ENCODE peak calls at places on chromosomes 4 and X, in six cellular contexts. One of them, this sample, is unnamed.

GRCh38 chrX:47644557-47645091 is 5.7 kb downstream of the ELK1 start:
- DNase-seq in iPS-NIHi11: no peak
- DNase-seq in NCI-H748 treated with DMSO at 0.1 percent for 48 hours: no peak
- DNase-seq in stimulated activated naive B cell treated with anti-CD40 and anti-IgM and Interleukin-4, amounts not matched to agents 10 μg/mL and 1 μg/mL and 100 μg/mL, for 72 hours: no peak
- DNase-seq in stimulated activated effector memory CD8-positive, alpha-beta T cell treated with anti-CD3 and anti-CD28 coated beads, Interleukin-12 subunit alpha, Interleukin-12 subunit beta, amount 100 ng/mL, for 72 hours: no peak
- DNase-seq in activated gamma-delta T cell: no peak
- DNase-seq in this sample: no peak

GRCh38 chr4:31053451-31053850 is 333.3 kb downstream of the PCDH7 start:
- DNase-seq in iPS-NIHi11: no peak
- DNase-seq in stimulated activated effector memory CD8-positive, alpha-beta T cell treated with anti-CD3 and anti-CD28 coated beads, Interleukin-12 subunit alpha, Interleukin-12 subunit beta, amount 100 ng/mL, for 72 hours: no peak
- DNase-seq in activated gamma-delta T cell: no peak
- DNase-seq in NCI-H748 treated with DMSO at 0.1 percent for 48 hours: no peak
- DNase-seq in stimulated activated naive B cell treated with anti-CD40 and anti-IgM and Interleukin-4, amounts not matched to agents 10 μg/mL and 1 μg/mL and 100 μg/mL, for 72 hours: no peak
- DNase-seq in this sample: no peak

GRCh38 chr4:10625130-10625529 is 59.4 kb downstream of the CLNK start:
- DNase-seq in stimulated activated effector memory CD8-positive, alpha-beta T cell treated with anti-CD3 and anti-CD28 coated beads, Interleukin-12 subunit alpha, Interleukin-12 subunit beta, amount 100 ng/mL, for 72 hours: no peak
- DNase-seq in stimulated activated naive B cell treated with anti-CD40 and anti-IgM and Interleukin-4, amounts not matched to agents 10 μg/mL and 1 μg/mL and 100 μg/mL, for 72 hours: no peak
- DNase-seq in NCI-H748 treated with DMSO at 0.1 percent for 48 hours: peak; percentile 91
- DNase-seq in iPS-NIHi11: no peak
- DNase-seq in activated gamma-delta T cell: no peak
- DNase-seq in this sample: no peak

GRCh38 chrX:118062817-118063615 is 53.6 kb downstream of the KLHL13 start:
- DNase-seq in stimulated activated effector memory CD8-positive, alpha-beta T cell treated with anti-CD3 and anti-CD28 coated beads, Interleukin-12 subunit alpha, Interleukin-12 subunit beta, amount 100 ng/mL, for 72 hours: no peak
- DNase-seq in NCI-H748 treated with DMSO at 0.1 percent for 48 hours: no peak
- DNase-seq in iPS-NIHi11: no peak
- DNase-seq in stimulated activated naive B cell treated with anti-CD40 and anti-IgM and Interleukin-4, amounts not matched to agents 10 μg/mL and 1 μg/mL and 100 μg/mL, for 72 hours: no peak
- DNase-seq in activated gamma-delta T cell: no peak
- DNase-seq in this sample: no peak

GRCh38 chrX:41781500-41781899 is 57.5 kb downstream of the GPR82 start:
- DNase-seq in iPS-NIHi11: peak; percentile 38
- DNase-seq in stimulated activated effector memory CD8-positive, alpha-beta T cell treated with anti-CD3 and anti-CD28 coated beads, Interleukin-12 subunit alpha, Interleukin-12 subunit beta, amount 100 ng/mL, for 72 hours: no peak
- DNase-seq in activated gamma-delta T cell: no peak
- DNase-seq in NCI-H748 treated with DMSO at 0.1 percent for 48 hours: peak; percentile 20
- DNase-seq in stimulated activated naive B cell treated with anti-CD40 and anti-IgM and Interleukin-4, amounts not matched to agents 10 μg/mL and 1 μg/mL and 100 μg/mL, for 72 hours: no peak
- DNase-seq in this sample: no peak

GRCh38 chr4:121144021-121144420 is 20.1 kb downstream of the TNIP3 start:
- DNase-seq in stimulated activated effector memory CD8-positive, alpha-beta T cell treated with anti-CD3 and anti-CD28 coated beads, Interleukin-12 subunit alpha, Interleukin-12 subunit beta, amount 100 ng/mL, for 72 hours: no peak
- DNase-seq in NCI-H748 treated with DMSO at 0.1 percent for 48 hours: no peak
- DNase-seq in iPS-NIHi11: no peak
- DNase-seq in activated gamma-delta T cell: no peak
- DNase-seq in stimulated activated naive B cell treated with anti-CD40 and anti-IgM and Interleukin-4, amounts not matched to agents 10 μg/mL and 1 μg/mL and 100 μg/mL, for 72 hours: no peak
- DNase-seq in this sample: no peak

GRCh38 chrX:120459313-120459712 is 9.8 kb downstream of the LAMP2 start:
- DNase-seq in iPS-NIHi11: no peak
- DNase-seq in stimulated activated effector memory CD8-positive, alpha-beta T cell treated with anti-CD3 and anti-CD28 coated beads, Interleukin-12 subunit alpha, Interleukin-12 subunit beta, amount 100 ng/mL, for 72 hours: no peak
- DNase-seq in activated gamma-delta T cell: no peak
- DNase-seq in stimulated activated naive B cell treated with anti-CD40 and anti-IgM and Interleukin-4, amounts not matched to agents 10 μg/mL and 1 μg/mL and 100 μg/mL, for 72 hours: no peak
- DNase-seq in NCI-H748 treated with DMSO at 0.1 percent for 48 hours: no peak
- DNase-seq in this sample: no peak

GRCh38 chr4:100288167-100288566 is 97.9 kb upstream of the DDIT4L start:
- DNase-seq in activated gamma-delta T cell: no peak
- DNase-seq in NCI-H748 treated with DMSO at 0.1 percent for 48 hours: no peak
- DNase-seq in stimulated activated naive B cell treated with anti-CD40 and anti-IgM and Interleukin-4, amounts not matched to agents 10 μg/mL and 1 μg/mL and 100 μg/mL, for 72 hours: no peak
- DNase-seq in stimulated activated effector memory CD8-positive, alpha-beta T cell treated with anti-CD3 and anti-CD28 coated beads, Interleukin-12 subunit alpha, Interleukin-12 subunit beta, amount 100 ng/mL, for 72 hours: no peak
- DNase-seq in iPS-NIHi11: no peak
- DNase-seq in this sample: no peak

GRCh38 chr4:53855886-53856260 is 208.5 kb downstream of the CHIC2 start:
- DNase-seq in activated gamma-delta T cell: no peak
- DNase-seq in NCI-H748 treated with DMSO at 0.1 percent for 48 hours: no peak
- DNase-seq in iPS-NIHi11: no peak
- DNase-seq in stimulated activated effector memory CD8-positive, alpha-beta T cell treated with anti-CD3 and anti-CD28 coated beads, Interleukin-12 subunit alpha, Interleukin-12 subunit beta, amount 100 ng/mL, for 72 hours: no peak
- DNase-seq in stimulated activated naive B cell treated with anti-CD40 and anti-IgM and Interleukin-4, amounts not matched to agents 10 μg/mL and 1 μg/mL and 100 μg/mL, for 72 hours: no peak
- DNase-seq in this sample: no peak

GRCh38 chr4:21888195-21888976 is 60.2 kb downstream of the KCNIP4 start:
- DNase-seq in stimulated activated naive B cell treated with anti-CD40 and anti-IgM and Interleukin-4, amounts not matched to agents 10 μg/mL and 1 μg/mL and 100 μg/mL, for 72 hours: no peak
- DNase-seq in activated gamma-delta T cell: no peak
- DNase-seq in iPS-NIHi11: no peak
- DNase-seq in stimulated activated effector memory CD8-positive, alpha-beta T cell treated with anti-CD3 and anti-CD28 coated beads, Interleukin-12 subunit alpha, Interleukin-12 subunit beta, amount 100 ng/mL, for 72 hours: no peak
- DNase-seq in NCI-H748 treated with DMSO at 0.1 percent for 48 hours: no peak
- DNase-seq in this sample: no peak

GRCh38 chr4:146245246-146245645 is 30.9 kb downstream of the REELD1 start:
- DNase-seq in stimulated activated effector memory CD8-positive, alpha-beta T cell treated with anti-CD3 and anti-CD28 coated beads, Interleukin-12 subunit alpha, Interleukin-12 subunit beta, amount 100 ng/mL, for 72 hours: no peak
- DNase-seq in iPS-NIHi11: no peak
- DNase-seq in stimulated activated naive B cell treated with anti-CD40 and anti-IgM and Interleukin-4, amounts not matched to agents 10 μg/mL and 1 μg/mL and 100 μg/mL, for 72 hours: no peak
- DNase-seq in NCI-H748 treated with DMSO at 0.1 percent for 48 hours: no peak
- DNase-seq in activated gamma-delta T cell: no peak
- DNase-seq in this sample: no peak

GRCh38 chr4:140330311-140330900 is 43.0 kb upstream of the SCOC start:
- DNase-seq in activated gamma-delta T cell: no peak
- DNase-seq in NCI-H748 treated with DMSO at 0.1 percent for 48 hours: no peak
- DNase-seq in stimulated activated naive B cell treated with anti-CD40 and anti-IgM and Interleukin-4, amounts not matched to agents 10 μg/mL and 1 μg/mL and 100 μg/mL, for 72 hours: no peak
- DNase-seq in stimulated activated effector memory CD8-positive, alpha-beta T cell treated with anti-CD3 and anti-CD28 coated beads, Interleukin-12 subunit alpha, Interleukin-12 subunit beta, amount 100 ng/mL, for 72 hours: no peak
- DNase-seq in iPS-NIHi11: peak; percentile 37
- DNase-seq in this sample: peak; percentile 42

GRCh38 chr4:150782311-150782710 is 200.4 kb downstream of the MAB21L2 start:
- DNase-seq in iPS-NIHi11: no peak
- DNase-seq in activated gamma-delta T cell: no peak
- DNase-seq in stimulated activated effector memory CD8-positive, alpha-beta T cell treated with anti-CD3 and anti-CD28 coated beads, Interleukin-12 subunit alpha, Interleukin-12 subunit beta, amount 100 ng/mL, for 72 hours: no peak
- DNase-seq in stimulated activated naive B cell treated with anti-CD40 and anti-IgM and Interleukin-4, amounts not matched to agents 10 μg/mL and 1 μg/mL and 100 μg/mL, for 72 hours: no peak
- DNase-seq in NCI-H748 treated with DMSO at 0.1 percent for 48 hours: no peak
- DNase-seq in this sample: no peak

GRCh38 chr4:140937866-140938265 is 181.7 kb upstream of the TBC1D9 start:
- DNase-seq in stimulated activated effector memory CD8-positive, alpha-beta T cell treated with anti-CD3 and anti-CD28 coated beads, Interleukin-12 subunit alpha, Interleukin-12 subunit beta, amount 100 ng/mL, for 72 hours: no peak
- DNase-seq in NCI-H748 treated with DMSO at 0.1 percent for 48 hours: no peak
- DNase-seq in stimulated activated naive B cell treated with anti-CD40 and anti-IgM and Interleukin-4, amounts not matched to agents 10 μg/mL and 1 μg/mL and 100 μg/mL, for 72 hours: no peak
- DNase-seq in iPS-NIHi11: no peak
- DNase-seq in activated gamma-delta T cell: no peak
- DNase-seq in this sample: no peak

GRCh38 chr4:109879081-109879480 is 31.2 kb downstream of the LRIT3 start:
- DNase-seq in activated gamma-delta T cell: no peak
- DNase-seq in NCI-H748 treated with DMSO at 0.1 percent for 48 hours: no peak
- DNase-seq in stimulated activated naive B cell treated with anti-CD40 and anti-IgM and Interleukin-4, amounts not matched to agents 10 μg/mL and 1 μg/mL and 100 μg/mL, for 72 hours: no peak
- DNase-seq in iPS-NIHi11: no peak
- DNase-seq in stimulated activated effector memory CD8-positive, alpha-beta T cell treated with anti-CD3 and anti-CD28 coated beads, Interleukin-12 subunit alpha, Interleukin-12 subunit beta, amount 100 ng/mL, for 72 hours: no peak
- DNase-seq in this sample: no peak

GRCh38 chrX:75181721-75182120 is 25.6 kb upstream of the ABCB7 start:
- DNase-seq in iPS-NIHi11: no peak
- DNase-seq in NCI-H748 treated with DMSO at 0.1 percent for 48 hours: no peak
- DNase-seq in stimulated activated naive B cell treated with anti-CD40 and anti-IgM and Interleukin-4, amounts not matched to agents 10 μg/mL and 1 μg/mL and 100 μg/mL, for 72 hours: no peak
- DNase-seq in stimulated activated effector memory CD8-positive, alpha-beta T cell treated with anti-CD3 and anti-CD28 coated beads, Interleukin-12 subunit alpha, Interleukin-12 subunit beta, amount 100 ng/mL, for 72 hours: no peak
- DNase-seq in activated gamma-delta T cell: no peak
- DNase-seq in this sample: no peak

GRCh38 chr4:41935652-41936021 is 408 bp downstream of the TMEM33 start:
- DNase-seq in iPS-NIHi11: no peak
- DNase-seq in stimulated activated effector memory CD8-positive, alpha-beta T cell treated with anti-CD3 and anti-CD28 coated beads, Interleukin-12 subunit alpha, Interleukin-12 subunit beta, amount 100 ng/mL, for 72 hours: no peak
- DNase-seq in stimulated activated naive B cell treated with anti-CD40 and anti-IgM and Interleukin-4, amounts not matched to agents 10 μg/mL and 1 μg/mL and 100 μg/mL, for 72 hours: no peak
- DNase-seq in NCI-H748 treated with DMSO at 0.1 percent for 48 hours: no peak
- DNase-seq in activated gamma-delta T cell: no peak
- DNase-seq in this sample: no peak

GRCh38 chrX:45774961-45775360 is 574.3 kb upstream of the DIPK2B start:
- DNase-seq in iPS-NIHi11: no peak
- DNase-seq in stimulated activated naive B cell treated with anti-CD40 and anti-IgM and Interleukin-4, amounts not matched to agents 10 μg/mL and 1 μg/mL and 100 μg/mL, for 72 hours: no peak
- DNase-seq in NCI-H748 treated with DMSO at 0.1 percent for 48 hours: no peak
- DNase-seq in stimulated activated effector memory CD8-positive, alpha-beta T cell treated with anti-CD3 and anti-CD28 coated beads, Interleukin-12 subunit alpha, Interleukin-12 subunit beta, amount 100 ng/mL, for 72 hours: no peak
- DNase-seq in activated gamma-delta T cell: no peak
- DNase-seq in this sample: no peak

GRCh38 chr4:26093561-26093960 is 179.5 kb downstream of the SMIM20 start:
- DNase-seq in NCI-H748 treated with DMSO at 0.1 percent for 48 hours: no peak
- DNase-seq in stimulated activated effector memory CD8-positive, alpha-beta T cell treated with anti-CD3 and anti-CD28 coated beads, Interleukin-12 subunit alpha, Interleukin-12 subunit beta, amount 100 ng/mL, for 72 hours: no peak
- DNase-seq in activated gamma-delta T cell: no peak
- DNase-seq in stimulated activated naive B cell treated with anti-CD40 and anti-IgM and Interleukin-4, amounts not matched to agents 10 μg/mL and 1 μg/mL and 100 μg/mL, for 72 hours: no peak
- DNase-seq in iPS-NIHi11: no peak
- DNase-seq in this sample: no peak

This sample was measured in hippocampal formation.